ENCODE peak calls at places on chromosomes 5 and 9, in eight cellular contexts. P is GM03348, X is heart right ventricle, Q is tibial nerve, J is retina, N is NCI-H146, I is GM20000, G is left ventricle myocardium inferior. H is an unnamed sample.

GRCh38 chr5:138978085-138978484 is 103.0 kb upstream of the LRRTM2 start:
- DNase-seq in P (peak), X (no peak), Q (no peak), J (no peak), N (no peak), I (no peak), G (no peak), H (no peak)

GRCh38 chr5:90909091-90909503 is 350.5 kb downstream of the ADGRV1 start:
- DNase-seq in P (no peak), X (peak), Q (no peak), J (no peak), N (no peak), I (no peak), G (no peak), H (no peak)

GRCh38 chr9:120611690-120612068 is 31.7 kb upstream of the CDK5RAP2 start:
- DNase-seq in P (no peak), X (no peak), Q (no peak), J (no peak), N (no peak), I (no peak), G (no peak), H (no peak)

GRCh38 chr9:71485306-71485705 is 283.0 kb downstream of the CEMIP2 start:
- DNase-seq in P (no peak), X (no peak), Q (no peak), J (no peak), N (no peak), I (no peak), G (no peak), H (no peak)

GRCh38 chr9:133191989-133192388 is 17.1 kb downstream of the OBP2B start:
- DNase-seq in P (no peak), X (no peak), Q (no peak), J (no peak), N (no peak), I (no peak), G (no peak), H (no peak)

GRCh38 chr5:66897355-66897754 is 299.2 kb downstream of the CD180 start:
- DNase-seq in P (no peak), X (no peak), Q (no peak), J (peak), N (peak), I (no peak), G (no peak), H (no peak)

GRCh38 chr5:107523019-107523680 is 147.6 kb downstream of the EFNA5 start:
- DNase-seq in P (no peak), X (no peak), Q (no peak), J (no peak), N (peak), I (no peak), G (no peak), H (no peak)

GRCh38 chr9:569276-569675 is 272.2 kb upstream of the DMRT1 start:
- DNase-seq in P (no peak), X (no peak), Q (no peak), J (no peak), N (no peak), I (no peak), G (no peak), H (no peak)

GRCh38 chr9:125652771-125653170 is 54.2 kb downstream of the MAPKAP1 start:
- DNase-seq in P (no peak), X (no peak), Q (no peak), J (no peak), N (no peak), I (no peak), G (no peak), H (no peak)

GRCh38 chr9:34253460-34253837 is 74.6 kb downstream of the UBAP1 start:
- DNase-seq in P (peak), X (peak), Q (no peak), J (no peak), N (no peak), I (no peak), G (peak), H (peak)

GRCh38 chr9:2603621-2604020 is 18.0 kb upstream of the VLDLR start:
- DNase-seq in P (no peak), X (no peak), Q (no peak), J (no peak), N (no peak), I (no peak), G (no peak), H (no peak)

GRCh38 chr5:351084-351910 is 29.8 kb downstream of the AHRR start:
- DNase-seq in P (no peak), X (no peak), Q (no peak), J (no peak), N (no peak), I (no peak), G (no peak), H (peak)

GRCh38 chr5:135229122-135229521 is 169.9 kb downstream of the MACROH2A1 start:
- DNase-seq in P (no peak), X (no peak), Q (no peak), J (no peak), N (no peak), I (no peak), G (no peak), H (no peak)

GRCh38 chr9:36748322-36748899 is 175.7 kb downstream of the MELK start:
- DNase-seq in P (peak), X (peak), Q (peak), J (peak), N (no peak), I (peak), G (peak), H (peak)

GRCh38 chr5:168425997-168426863 is 60.0 kb upstream of the RARS1 start:
- DNase-seq in P (no peak), X (no peak), Q (no peak), J (peak), N (no peak), I (no peak), G (no peak), H (no peak)

GRCh38 chr5:124583469-124584350 is 162.7 kb downstream of the ZNF608 start:
- DNase-seq in P (peak), X (no peak), Q (no peak), J (peak), N (no peak), I (peak), G (no peak), H (peak)

GRCh38 chr5:150175076-150175475 is 8.5 kb downstream of the CDX1 start:
- DNase-seq in P (no peak), X (no peak), Q (no peak), J (no peak), N (no peak), I (no peak), G (no peak), H (no peak)

GRCh38 chr5:107812570-107813141 is 141.9 kb upstream of the EFNA5 start:
- DNase-seq in P (peak), X (peak), Q (no peak), J (no peak), N (no peak), I (peak), G (peak), H (peak)

GRCh38 chr5:116382025-116382873 is 192.4 kb downstream of the SEMA6A start:
- DNase-seq in P (no peak), X (no peak), Q (no peak), J (no peak), N (no peak), I (no peak), G (no peak), H (no peak)

GRCh38 chr5:30548580-30549305 is 644.7 kb upstream of the CDH6 start:
- DNase-seq in P (no peak), X (no peak), Q (no peak), J (no peak), N (no peak), I (no peak), G (no peak), H (no peak)

GRCh38 chr9:6686396-6686795 is 40.9 kb upstream of the GLDC start:
- DNase-seq in P (peak), X (peak), Q (no peak), J (no peak), N (no peak), I (peak), G (no peak), H (peak)

GRCh38 chr5:143693691-143694252 is 118.2 kb upstream of the HMHB1 start:
- DNase-seq in P (peak), X (no peak), Q (no peak), J (no peak), N (no peak), I (peak), G (no peak), H (no peak)

GRCh38 chr5:45696206-45696836 is at the start of gene HCN1:
- DNase-seq in P (peak), X (peak), Q (peak), J (peak), N (no peak), I (peak), G (peak), H (peak)

GRCh38 chr5:72407541-72407940 is 87.4 kb downstream of the PTCD2 start:
- DNase-seq in P (no peak), X (no peak), Q (no peak), J (no peak), N (no peak), I (no peak), G (no peak), H (no peak)

GRCh38 chr5:178286226-178287090 is 53.9 kb upstream of the PHYKPL start:
- DNase-seq in P (no peak), X (no peak), Q (no peak), J (no peak), N (peak), I (no peak), G (no peak), H (no peak)

GRCh38 chr5:171152382-171152781 is 156.7 kb upstream of the TLX3 start:
- DNase-seq in P (peak), X (no peak), Q (no peak), J (no peak), N (peak), I (no peak), G (no peak), H (peak)

GRCh38 chr5:135335031-135335828 is 63.8 kb downstream of the MACROH2A1 start:
- DNase-seq in P (no peak), X (no peak), Q (no peak), J (no peak), N (no peak), I (no peak), G (no peak), H (no peak)

GRCh38 chr5:134749415-134749814 is 9.2 kb upstream of the DDX46 start:
- DNase-seq in P (no peak), X (no peak), Q (no peak), J (no peak), N (no peak), I (no peak), G (no peak), H (no peak)

GRCh38 chr5:107455111-107455544 is 215.6 kb downstream of the EFNA5 start:
- DNase-seq in P (peak), X (no peak), Q (no peak), J (no peak), N (no peak), I (no peak), G (no peak), H (peak)

H was measured in AG20443.